ENCODE peak calls at places on chromosomes 5 and 9, in nine cellular contexts. Z is esophagus squamous epithelium, X is lower leg skin, E is ovary, D is body of pancreas, W is GM12891, N is H54, O is A549, J is sigmoid colon. H is an unnamed sample.

GRCh38 chr5:135458356-135458755 is 6.2 kb upstream of the TIFAB start:
- DNase-seq in D (no peak), X (no peak), W (no peak), Z (no peak), N (no peak), E (no peak), O (no peak), J (no peak), H (no peak)

GRCh38 chr5:32828492-32828891 is 117.4 kb downstream of the NPR3 start:
- DNase-seq in Z (no peak), J (no peak), W (no peak), D (no peak), N (no peak), O (no peak), X (no peak), E (no peak), H (no peak)

GRCh38 chr5:90410178-90410762 is 714 bp upstream of the CETN3 start:
- DNase-seq in X (no peak), O (no peak), E (no peak), W (no peak), D (no peak), Z (no peak), N (no peak), J (no peak), H (no peak)

GRCh38 chr9:130286072-130286770 is 20.7 kb downstream of the HMCN2 start:
- DNase-seq in D (no peak), W (no peak), O (no peak), E (no peak), J (no peak), N (no peak), X (no peak), Z (no peak), H (no peak)

GRCh38 chr5:145943674-145944121 is 7.3 kb downstream of the SH3RF2 start:
- DNase-seq in J (no peak), N (no peak), E (no peak), Z (no peak), D (peak), X (no peak), O (peak), W (no peak), H (peak)

GRCh38 chr5:168468836-168469235 is 17.4 kb upstream of the RARS1 start:
- DNase-seq in E (no peak), J (no peak), W (no peak), N (no peak), X (no peak), D (no peak), Z (no peak), O (no peak), H (no peak)

GRCh38 chr9:90921104-90921503 is 119.5 kb downstream of the SYK start:
- DNase-seq in D (peak), N (no peak), Z (no peak), E (no peak), O (no peak), J (peak), X (peak), W (no peak), H (peak)

GRCh38 chr5:112109331-112109993 is 309.6 kb downstream of the EPB41L4A start:
- DNase-seq in J (peak), X (peak), N (no peak), O (peak), Z (no peak), W (no peak), D (peak), E (no peak), H (peak)

GRCh38 chr9:84121991-84122523 is 141.5 kb downstream of the RMI1 start:
- DNase-seq in N (no peak), O (no peak), W (no peak), X (no peak), D (no peak), J (no peak), E (peak), Z (no peak), H (no peak)

GRCh38 chr5:178257650-178258049 is 25.0 kb upstream of the PHYKPL start:
- DNase-seq in J (no peak), W (no peak), X (no peak), Z (no peak), D (no peak), E (no peak), N (no peak), O (no peak), H (no peak)

GRCh38 chr5:132259061-132259851 is 1.8 kb downstream of the PDLIM4 start:
- DNase-seq in J (peak), W (no peak), N (no peak), X (no peak), E (peak), D (no peak), O (no peak), Z (no peak), H (peak)

GRCh38 chr5:38601133-38601842 is 44.8 kb upstream of the LIFR start:
- DNase-seq in W (no peak), J (no peak), Z (no peak), O (no peak), N (no peak), X (no peak), D (no peak), E (no peak), H (peak)

GRCh38 chr9:115154969-115155534 is 37.1 kb upstream of the TNC start:
- DNase-seq in Z (no peak), X (no peak), J (peak), N (no peak), W (no peak), E (no peak), O (no peak), D (no peak), H (no peak)

GRCh38 chr5:79474416-79475173 is 39.3 kb downstream of the HOMER1 start:
- DNase-seq in J (no peak), D (no peak), E (no peak), X (no peak), Z (no peak), N (no peak), W (no peak), O (no peak), H (no peak)

DNA sequence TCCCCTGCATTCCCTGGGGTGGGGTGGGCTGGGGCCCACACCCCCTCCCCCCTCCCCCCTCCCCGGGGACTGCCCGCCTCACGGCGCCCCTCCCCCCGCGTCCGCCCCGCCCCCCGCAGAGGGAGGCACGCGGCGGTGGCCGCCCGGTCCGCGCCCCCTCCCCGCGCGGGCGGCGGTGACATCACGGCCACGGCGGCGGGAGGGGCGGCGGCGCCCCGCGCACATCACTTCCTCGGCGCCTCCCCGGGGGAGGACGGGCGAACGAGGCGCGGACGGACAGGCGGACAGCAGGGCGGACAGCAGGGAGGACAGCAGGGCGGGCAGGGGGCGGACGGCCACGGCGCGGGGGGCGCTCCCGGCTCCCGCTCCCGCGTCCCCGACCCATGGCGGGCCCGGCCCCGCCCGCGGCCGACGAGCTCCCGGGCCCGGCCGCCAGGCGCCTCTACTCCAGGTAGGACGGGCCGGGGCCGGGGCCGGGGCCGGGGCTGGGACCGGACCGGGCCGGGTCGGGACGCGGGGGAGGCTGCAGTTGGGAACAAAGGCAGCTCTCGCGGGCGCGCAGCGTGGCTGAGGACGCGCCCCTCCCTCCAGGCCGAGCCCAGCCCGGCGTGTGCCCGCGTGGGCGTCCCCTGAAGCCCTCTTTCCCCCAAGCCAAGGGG is at the start of gene GPSM1:
- DNase-seq in Z (no peak), X (no peak), O (no peak), W (no peak), J (peak), N (peak), E (peak), D (peak), H (peak)
- TF ChIP-seq POLR2A in Z (no peak), X (no peak), O (peak), W (no peak), J (no peak), N (peak), E (peak), D (peak), H (no peak)

GRCh38 chr9:112174965-112175795 is at the start of gene SUSD1:
- DNase-seq in D (peak), J (no peak), O (peak), W (peak), X (no peak), N (peak), Z (no peak), E (peak), H (peak)

GRCh38 chr9:112175796-112176315 is 759 bp upstream of the SUSD1 start:
- DNase-seq in X (no peak), J (no peak), D (no peak), Z (no peak), W (no peak), N (no peak), O (peak), E (no peak), H (no peak)

GRCh38 chr9:112173489-112174222 is 1.4 kb downstream of the SUSD1 start:
- DNase-seq in O (no peak), W (no peak), D (no peak), E (no peak), X (no peak), N (no peak), J (no peak), Z (no peak), H (no peak)

GRCh38 chr9:112176410-112177010 is 1.4 kb upstream of the SUSD1 start:
- DNase-seq in J (no peak), N (no peak), O (peak), D (no peak), E (no peak), W (no peak), X (no peak), Z (no peak), H (no peak)

GRCh38 chr9:112174223-112174964 is 703 bp downstream of the SUSD1 start:
- DNase-seq in Z (no peak), O (peak), X (peak), J (no peak), D (peak), E (no peak), W (peak), N (peak), H (peak)
- TF ChIP-seq POLR2A in Z (no peak), O (no peak), X (no peak), J (no peak), D (no peak), E (no peak), W (no peak), N (no peak), H (no peak)

GRCh38 chr9:112748041-112748440 is 2.5 kb upstream of the SNX30 start:
- DNase-seq in W (no peak), E (no peak), O (no peak), D (no peak), X (no peak), J (no peak), Z (no peak), N (no peak), H (no peak)

GRCh38 chr9:112751059-112751795 is 667 bp downstream of the SNX30 start:
- DNase-seq in N (peak), Z (no peak), E (peak), D (peak), O (peak), J (peak), W (peak), X (peak), H (peak)

GRCh38 chr9:112750767-112751058 is 153 bp downstream of the SNX30 start:
- DNase-seq in D (no peak), Z (no peak), E (no peak), N (no peak), J (no peak), X (no peak), O (no peak), W (no peak), H (no peak)

GRCh38 chr9:112752334-112753110 is 2.0 kb downstream of the SNX30 start:
- DNase-seq in O (no peak), W (no peak), N (no peak), Z (no peak), J (no peak), E (no peak), X (no peak), D (no peak), H (no peak)

GRCh38 chr9:112750111-112750766 is at the start of gene SNX30:
- DNase-seq in D (peak), X (peak), E (peak), J (peak), N (peak), W (peak), Z (peak), O (peak), H (peak)
- TF ChIP-seq POLR2A in D (peak), X (no peak), E (peak), J (peak), N (peak), W (no peak), Z (no peak), O (peak), H (peak)

GRCh38 chr9:72362680-72363139 is 2.3 kb downstream of the ZFAND5 start:
- DNase-seq in W (no peak), O (peak), N (no peak), D (peak), X (peak), E (peak), Z (no peak), J (peak), H (peak)
- TF ChIP-seq POLR2A in W (no peak), O (no peak), N (no peak), D (peak), X (no peak), E (peak), Z (no peak), J (peak), H (no peak)

GRCh38 chr5:151670074-151670686 is 16.5 kb downstream of the SPARC start:
- DNase-seq in D (no peak), J (no peak), Z (no peak), N (no peak), W (no peak), X (no peak), O (no peak), E (no peak), H (no peak)
- TF ChIP-seq POLR2A in D (no peak), J (no peak), Z (no peak), N (no peak), W (no peak), X (no peak), O (no peak), E (no peak), H (no peak)

GRCh38 chr9:134326754-134327526 is 685 bp downstream of the RXRA start:
- DNase-seq in Z (no peak), W (no peak), J (peak), X (no peak), D (no peak), E (no peak), O (peak), N (peak), H (peak)
- TF ChIP-seq POLR2A in Z (no peak), W (no peak), J (no peak), X (no peak), D (peak), E (no peak), O (no peak), N (no peak), H (no peak)

GRCh38 chr9:128829477-128830251 is at the start of gene SPOUT1:
- DNase-seq in W (peak), E (peak), O (peak), Z (peak), N (peak), D (peak), J (peak), X (peak), H (peak)
- TF ChIP-seq POLR2A in W (peak), E (peak), O (peak), Z (no peak), N (peak), D (peak), J (no peak), X (no peak), H (no peak)

DNA sequence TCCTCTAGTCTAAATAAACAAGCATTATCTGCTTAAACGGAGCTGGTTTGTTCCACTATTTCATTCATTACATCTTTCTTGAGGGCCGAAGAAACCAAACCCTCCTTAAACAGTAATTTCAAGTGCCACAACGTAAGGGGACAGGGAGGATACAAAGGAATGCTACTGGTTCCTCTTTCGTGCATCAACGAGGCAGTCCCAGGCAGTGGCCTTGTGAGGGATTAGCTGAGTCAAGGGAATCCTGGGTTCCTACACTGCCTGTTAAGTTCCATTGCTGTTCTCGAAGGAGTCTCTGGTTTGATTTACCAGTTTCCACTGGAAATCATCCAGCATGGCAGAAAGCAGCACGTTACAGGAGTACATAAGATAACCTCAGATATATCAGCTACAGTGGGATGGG is 2.4 kb upstream of the RANBP3L start:
- DNase-seq in W (no peak), E (no peak), D (no peak), N (no peak), X (no peak), Z (no peak), J (no peak), O (no peak), H (no peak)
- TF ChIP-seq POLR2A in W (no peak), E (no peak), D (no peak), N (no peak), X (no peak), Z (no peak), J (no peak), O (no peak), H (no peak)